ENCODE peak calls at places on chromosomes 6 and 20, in five cellular contexts. One of them, this sample, is unnamed. For H3K4me1, the result is how much of the 10 kb centered on the place peaks cover.

GRCh38 chr6:49052901-49053300 is 410.2 kb downstream of the MMUT start:
- DNase-seq in heart left ventricle: no peak
- DNase-seq in A549: no peak
- DNase-seq in breast epithelium: no peak
- DNase-seq in sigmoid colon: no peak
- DNase-seq in this sample: no peak

GRCh38 chr6:157148391-157149323 is 174.7 kb downstream of the TMEM242 start:
- DNase-seq in heart left ventricle: peak
- DNase-seq in A549: peak
- DNase-seq in breast epithelium: peak
- DNase-seq in sigmoid colon: peak
- DNase-seq in this sample: peak

GRCh38 chr6:1604347-1604990 is 5.2 kb upstream of the FOXC1 start:
- DNase-seq in heart left ventricle: peak
- DNase-seq in A549: peak
- DNase-seq in breast epithelium: no peak
- DNase-seq in sigmoid colon: peak
- DNase-seq in this sample: peak

GRCh38 chr20:7696311-7696710 is 243.9 kb downstream of the HAO1 start:
- DNase-seq in heart left ventricle: no peak
- DNase-seq in A549: no peak
- DNase-seq in breast epithelium: no peak
- DNase-seq in sigmoid colon: no peak
- DNase-seq in this sample: no peak

GRCh38 chr6:43575105-43575771 is 600 bp downstream of the XPO5 start:
- DNase-seq in heart left ventricle: peak
- DNase-seq in A549: no peak
- DNase-seq in breast epithelium: no peak
- DNase-seq in sigmoid colon: no peak
- DNase-seq in this sample: no peak

GRCh38 chr6:122392564-122393338 is 6.7 kb upstream of the HSF2 start:
- DNase-seq in heart left ventricle: no peak
- DNase-seq in A549: no peak
- DNase-seq in breast epithelium: no peak
- DNase-seq in sigmoid colon: no peak
- DNase-seq in this sample: no peak

GRCh38 chr6:86192123-86192522 is 549.4 kb upstream of the SYNCRIP start:
- DNase-seq in heart left ventricle: no peak
- DNase-seq in A549: peak
- DNase-seq in breast epithelium: no peak
- DNase-seq in sigmoid colon: no peak
- DNase-seq in this sample: no peak

GRCh38 chr20:6044102-6044501 is 9.8 kb downstream of the LRRN4 start:
- DNase-seq in heart left ventricle: no peak
- DNase-seq in A549: peak
- DNase-seq in breast epithelium: no peak
- DNase-seq in sigmoid colon: no peak
- DNase-seq in this sample: no peak

GRCh38 chr6:49326337-49326736 is 136.7 kb downstream of the MMUT start:
- DNase-seq in heart left ventricle: no peak
- DNase-seq in A549: peak
- DNase-seq in breast epithelium: no peak
- DNase-seq in sigmoid colon: no peak
- DNase-seq in this sample: no peak

GRCh38 chr6:6635869-6636268 is 47.3 kb downstream of the LY86 start:
- DNase-seq in heart left ventricle: no peak
- DNase-seq in A549: no peak
- DNase-seq in breast epithelium: no peak
- DNase-seq in sigmoid colon: no peak
- DNase-seq in this sample: no peak

GRCh38 chr6:88251261-88251660 is 85.1 kb upstream of the CNR1 start:
- DNase-seq in heart left ventricle: no peak
- DNase-seq in A549: no peak
- DNase-seq in breast epithelium: no peak
- DNase-seq in sigmoid colon: no peak
- DNase-seq in this sample: no peak

GRCh38 chr6:28807682-28808280 is 116.0 kb downstream of the TRIM27 start:
- DNase-seq in heart left ventricle: no peak
- DNase-seq in A549: peak
- DNase-seq in breast epithelium: no peak
- DNase-seq in sigmoid colon: no peak
- DNase-seq in this sample: no peak

GRCh38 chr6:167894965-167895364 is 68.3 kb downstream of the AFDN start:
- DNase-seq in heart left ventricle: no peak
- DNase-seq in A549: no peak
- DNase-seq in breast epithelium: no peak
- DNase-seq in sigmoid colon: no peak
- DNase-seq in this sample: no peak

GRCh38 chr6:165556116-165556843 is 106.8 kb downstream of the PDE10A start:
- DNase-seq in heart left ventricle: no peak
- DNase-seq in A549: peak
- DNase-seq in breast epithelium: no peak
- DNase-seq in sigmoid colon: no peak
- DNase-seq in this sample: no peak

GRCh38 chr20:34458631-34459030 is 57.6 kb upstream of the DYNLRB1 start:
- DNase-seq in heart left ventricle: no peak
- DNase-seq in A549: no peak
- DNase-seq in breast epithelium: no peak
- DNase-seq in sigmoid colon: no peak
- DNase-seq in this sample: no peak

GRCh38 chr6:14996892-14997291 is 249.0 kb upstream of the JARID2 start:
- DNase-seq in heart left ventricle: no peak
- DNase-seq in A549: peak
- DNase-seq in breast epithelium: no peak
- DNase-seq in sigmoid colon: peak
- DNase-seq in this sample: no peak

GRCh38 chr6:106413016-106413415 is 52.5 kb downstream of the CRYBG1 start:
- DNase-seq in heart left ventricle: no peak
- DNase-seq in A549: no peak
- DNase-seq in breast epithelium: peak
- DNase-seq in sigmoid colon: no peak
- DNase-seq in this sample: no peak

GRCh38 chr6:30450908-30451818 is 38.1 kb upstream of the HLA-E start:
- DNase-seq in heart left ventricle: no peak
- DNase-seq in A549: no peak
- DNase-seq in breast epithelium: no peak
- DNase-seq in sigmoid colon: peak
- DNase-seq in this sample: no peak

GRCh38 chr20:43954704-43955243 is 40.1 kb downstream of the TOX2 start:
- DNase-seq in heart left ventricle: no peak
- DNase-seq in A549: no peak
- DNase-seq in breast epithelium: no peak
- DNase-seq in sigmoid colon: no peak
- DNase-seq in this sample: no peak
- H3K27ac ChIP-seq in heart left ventricle: no peak
- H3K27ac ChIP-seq in A549: peak
- H3K27ac ChIP-seq in breast epithelium: no peak
- H3K27ac ChIP-seq in sigmoid colon: peak
- H3K27ac ChIP-seq in this sample: peak

GRCh38 chr6:148760143-148760505 is 13.3 kb downstream of the UST start:
- DNase-seq in heart left ventricle: no peak
- DNase-seq in A549: no peak
- DNase-seq in breast epithelium: no peak
- DNase-seq in sigmoid colon: no peak
- DNase-seq in this sample: no peak

GRCh38 chr6:148760568-148761531 is 14.0 kb downstream of the UST start:
- DNase-seq in heart left ventricle: peak
- DNase-seq in A549: no peak
- DNase-seq in breast epithelium: peak
- DNase-seq in sigmoid colon: peak
- DNase-seq in this sample: no peak

GRCh38 chr6:148758492-148758891 is 11.7 kb downstream of the UST start:
- DNase-seq in heart left ventricle: no peak
- DNase-seq in A549: no peak
- DNase-seq in breast epithelium: no peak
- DNase-seq in sigmoid colon: no peak
- DNase-seq in this sample: peak

GRCh38 chr6:148757944-148758343 is 11.1 kb downstream of the UST start:
- DNase-seq in heart left ventricle: no peak
- DNase-seq in A549: no peak
- DNase-seq in breast epithelium: no peak
- DNase-seq in sigmoid colon: no peak
- DNase-seq in this sample: no peak

DNA sequence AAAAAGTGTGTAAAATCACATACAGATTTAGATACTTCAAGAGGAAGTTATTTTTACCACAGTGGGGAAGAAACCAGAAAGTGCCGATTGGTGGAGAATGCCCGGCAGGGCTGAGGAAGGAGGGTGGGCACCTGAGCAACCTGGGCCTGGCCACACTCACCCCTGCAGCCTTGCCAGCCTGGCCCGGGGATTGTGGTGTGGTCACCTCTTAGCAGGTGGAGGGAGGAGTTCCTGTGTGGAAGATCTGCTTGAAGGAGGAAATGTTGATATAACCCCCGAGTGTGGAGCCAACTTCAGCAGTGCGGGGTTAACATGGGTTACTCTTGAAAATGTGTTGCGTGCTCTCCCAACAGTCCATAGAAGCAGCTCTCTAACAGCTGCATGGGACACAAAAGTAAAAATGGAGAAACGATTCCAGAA is 14.7 kb downstream of the UST start:
- DNase-seq in heart left ventricle: no peak
- DNase-seq in A549: no peak
- DNase-seq in breast epithelium: no peak
- DNase-seq in sigmoid colon: no peak
- DNase-seq in this sample: no peak
- H3K4me1 ChIP-seq in heart left ventricle: under half
- H3K4me1 ChIP-seq in A549: under half
- H3K4me1 ChIP-seq in breast epithelium: under half
- H3K4me1 ChIP-seq in sigmoid colon: under half
- H3K4me1 ChIP-seq in this sample: under half

DNA sequence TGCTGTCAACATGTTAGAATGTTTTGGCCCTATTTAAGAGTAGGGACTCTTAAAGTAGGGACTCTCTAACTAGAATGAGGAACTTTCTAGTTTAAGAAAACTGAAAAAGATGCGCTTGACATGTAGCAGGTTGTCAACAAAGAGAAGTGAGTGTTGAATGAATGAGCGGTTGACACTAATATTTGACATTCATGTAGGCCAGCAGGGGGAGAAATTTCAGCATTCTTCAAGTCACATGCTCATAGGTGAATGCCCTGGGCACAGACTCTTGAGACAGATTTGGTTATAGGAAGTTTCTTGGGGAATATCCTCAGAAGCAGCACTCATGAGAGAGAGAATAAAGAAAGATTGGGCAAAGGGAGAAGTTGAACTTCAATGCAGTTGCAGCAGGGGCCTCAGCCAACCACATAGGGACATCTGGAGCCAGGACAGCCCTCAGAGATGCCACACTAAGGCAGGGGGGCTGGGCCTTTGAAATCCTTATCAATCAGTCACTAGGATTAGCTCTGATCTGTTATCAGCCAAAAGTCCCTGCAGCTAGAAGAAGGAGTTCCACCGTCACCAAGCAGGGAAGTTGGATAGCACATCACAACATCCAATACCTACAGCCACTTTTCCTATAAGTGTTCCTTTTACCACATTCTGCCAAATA is 145.1 kb upstream of the FKBP1C start:
- DNase-seq in heart left ventricle: no peak
- DNase-seq in A549: peak
- DNase-seq in breast epithelium: no peak
- DNase-seq in sigmoid colon: no peak
- DNase-seq in this sample: no peak
- TF ChIP-seq CTCF in heart left ventricle: no peak
- TF ChIP-seq CTCF in A549: peak
- TF ChIP-seq CTCF in breast epithelium: no peak
- TF ChIP-seq CTCF in sigmoid colon: no peak
- TF ChIP-seq CTCF in this sample: no peak

GRCh38 chr6:114058435-114058834 is 87.5 kb upstream of the HDAC2 start:
- DNase-seq in heart left ventricle: no peak
- DNase-seq in A549: no peak
- DNase-seq in breast epithelium: no peak
- DNase-seq in sigmoid colon: no peak
- DNase-seq in this sample: no peak
- H3K27ac ChIP-seq in heart left ventricle: no peak
- H3K27ac ChIP-seq in A549: no peak
- H3K27ac ChIP-seq in breast epithelium: no peak
- H3K27ac ChIP-seq in sigmoid colon: no peak
- H3K27ac ChIP-seq in this sample: no peak

DNA sequence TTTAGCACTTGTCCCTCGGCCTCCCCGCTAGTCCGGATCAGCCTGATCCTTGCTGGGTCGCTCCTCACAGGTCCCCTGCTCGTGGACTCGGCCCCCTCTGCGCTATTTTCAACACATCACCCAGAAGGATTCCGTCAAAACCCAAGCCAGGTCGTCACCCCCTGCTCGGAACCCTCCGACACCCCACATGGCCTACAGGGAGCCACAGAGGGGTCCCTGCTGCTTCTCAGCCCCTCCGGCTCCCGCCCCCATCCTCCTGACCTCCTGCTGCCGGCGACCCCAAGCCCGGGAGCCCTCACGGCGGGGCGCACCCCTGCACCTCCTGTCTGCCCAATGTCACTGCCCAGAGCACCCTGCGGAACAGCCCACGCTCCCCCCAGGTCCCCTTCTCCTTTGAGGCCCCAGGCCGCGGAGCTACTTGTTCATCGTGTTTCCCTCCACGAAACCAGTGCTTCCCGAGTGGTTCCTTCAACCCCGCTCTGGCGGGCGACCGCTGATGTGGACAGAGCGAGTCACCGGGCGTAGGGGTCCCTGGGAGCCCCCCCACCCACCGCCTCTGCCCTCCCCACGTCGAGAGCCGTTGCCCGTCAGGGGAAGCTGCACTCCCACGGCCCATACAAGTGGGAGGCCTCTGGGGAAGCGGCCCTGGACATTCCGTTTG is 638 bp upstream of the MYL9 start:
- DNase-seq in heart left ventricle: no peak
- DNase-seq in A549: no peak
- DNase-seq in breast epithelium: no peak
- DNase-seq in sigmoid colon: peak
- DNase-seq in this sample: no peak
- H3K4me1 ChIP-seq in heart left ventricle: half or more
- H3K4me1 ChIP-seq in A549: under half
- H3K4me1 ChIP-seq in breast epithelium: under half
- H3K4me1 ChIP-seq in sigmoid colon: half or more
- H3K4me1 ChIP-seq in this sample: under half

DNA sequence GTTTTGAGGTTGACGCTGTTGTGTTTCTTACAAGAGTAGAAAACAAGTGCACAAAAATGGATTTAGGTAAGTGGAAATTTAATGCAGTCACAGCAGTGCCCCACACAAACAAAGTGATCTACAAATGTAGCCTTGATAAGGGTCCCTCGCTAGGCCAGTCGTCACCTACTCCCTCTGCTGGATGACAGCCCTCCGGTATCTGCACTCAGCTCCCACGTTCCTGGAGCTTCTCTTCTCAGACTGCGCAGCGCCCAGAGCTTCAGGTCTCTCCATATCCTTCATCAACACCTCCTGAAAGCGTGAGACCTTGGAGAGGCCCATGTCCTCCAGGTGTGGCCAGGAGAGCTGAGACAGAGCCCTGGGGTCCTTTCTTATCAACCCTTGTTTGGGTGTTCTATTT is 58.3 kb upstream of the MAP3K4 start:
- DNase-seq in heart left ventricle: peak
- DNase-seq in A549: no peak
- DNase-seq in breast epithelium: no peak
- DNase-seq in sigmoid colon: no peak
- DNase-seq in this sample: no peak
- TF ChIP-seq CTCF in heart left ventricle: peak
- TF ChIP-seq CTCF in A549: no peak
- TF ChIP-seq CTCF in breast epithelium: no peak
- TF ChIP-seq CTCF in sigmoid colon: no peak
- TF ChIP-seq CTCF in this sample: no peak